ENCODE peak calls at places on chromosomes 13 and 19, in four cellular contexts. One of them, this sample, is unnamed. For H3K4me1, the result is how much of the 10 kb centered on the place peaks cover.

GRCh38 chr13:23656637-23657036 is 86.4 kb downstream of the TNFRSF19 start:
- DNase-seq in upper lobe of right lung: no peak
- DNase-seq in cardiac muscle cell: no peak
- DNase-seq in Caco-2: peak
- DNase-seq in this sample: no peak

GRCh38 chr13:58300974-58301681 is 669.6 kb downstream of the PCDH17 start:
- DNase-seq in upper lobe of right lung: no peak
- DNase-seq in cardiac muscle cell: no peak
- DNase-seq in Caco-2: no peak
- DNase-seq in this sample: no peak

GRCh38 chr19:53374288-53374687 is 8.8 kb downstream of the ZNF525 start:
- DNase-seq in upper lobe of right lung: no peak
- DNase-seq in cardiac muscle cell: no peak
- DNase-seq in Caco-2: no peak
- DNase-seq in this sample: no peak

GRCh38 chr13:24270639-24271131 is 38.7 kb upstream of the C1QTNF9 start:
- DNase-seq in upper lobe of right lung: peak
- DNase-seq in cardiac muscle cell: peak
- DNase-seq in Caco-2: peak
- DNase-seq in this sample: peak

GRCh38 chr13:95355491-95355890 is 54.2 kb upstream of the ABCC4 start:
- DNase-seq in upper lobe of right lung: no peak
- DNase-seq in cardiac muscle cell: no peak
- DNase-seq in Caco-2: no peak
- DNase-seq in this sample: no peak

GRCh38 chr13:110885516-110885915 is 29.4 kb downstream of the ANKRD10 start:
- DNase-seq in upper lobe of right lung: no peak
- DNase-seq in cardiac muscle cell: no peak
- DNase-seq in Caco-2: no peak
- DNase-seq in this sample: no peak

GRCh38 chr13:42967660-42968059 is 24.4 kb downstream of the EPSTI1 start:
- DNase-seq in upper lobe of right lung: no peak
- DNase-seq in cardiac muscle cell: no peak
- DNase-seq in Caco-2: no peak
- DNase-seq in this sample: no peak

GRCh38 chr19:29810504-29810871 is 1.3 kb upstream of the CCNE1 start:
- DNase-seq in upper lobe of right lung: no peak
- DNase-seq in cardiac muscle cell: peak
- DNase-seq in Caco-2: no peak
- DNase-seq in this sample: no peak

GRCh38 chr13:99382428-99383133 is 75.4 kb upstream of the GPR183 start:
- DNase-seq in upper lobe of right lung: no peak
- DNase-seq in cardiac muscle cell: no peak
- DNase-seq in Caco-2: no peak
- DNase-seq in this sample: no peak

GRCh38 chr13:63455938-63456337 is 2040.3 kb upstream of the PCDH20 start:
- DNase-seq in upper lobe of right lung: no peak
- DNase-seq in cardiac muscle cell: no peak
- DNase-seq in Caco-2: no peak
- DNase-seq in this sample: no peak

GRCh38 chr13:57992416-57992815 is 360.9 kb downstream of the PCDH17 start:
- DNase-seq in upper lobe of right lung: no peak
- DNase-seq in cardiac muscle cell: no peak
- DNase-seq in Caco-2: no peak
- DNase-seq in this sample: no peak

GRCh38 chr13:48185018-48185417 is 48.0 kb upstream of the ITM2B start:
- DNase-seq in upper lobe of right lung: no peak
- DNase-seq in cardiac muscle cell: no peak
- DNase-seq in Caco-2: no peak
- DNase-seq in this sample: no peak

GRCh38 chr13:31982540-31982939 is 49.0 kb upstream of the FRY start:
- DNase-seq in upper lobe of right lung: peak
- DNase-seq in cardiac muscle cell: no peak
- DNase-seq in Caco-2: no peak
- DNase-seq in this sample: peak

GRCh38 chr13:102768914-102769313 is 4.7 kb downstream of the TEX30 start:
- DNase-seq in upper lobe of right lung: no peak
- DNase-seq in cardiac muscle cell: no peak
- DNase-seq in Caco-2: no peak
- DNase-seq in this sample: no peak

GRCh38 chr13:80437212-80437611 is 96.3 kb upstream of the SPRY2 start:
- DNase-seq in upper lobe of right lung: no peak
- DNase-seq in cardiac muscle cell: no peak
- DNase-seq in Caco-2: no peak
- DNase-seq in this sample: no peak

GRCh38 chr13:36981156-36981743 is 17.9 kb downstream of the ALG5 start:
- DNase-seq in upper lobe of right lung: no peak
- DNase-seq in cardiac muscle cell: peak
- DNase-seq in Caco-2: no peak
- DNase-seq in this sample: no peak

GRCh38 chr13:54953786-54954185 is 1925.2 kb downstream of the OLFM4 start:
- DNase-seq in upper lobe of right lung: no peak
- DNase-seq in cardiac muscle cell: no peak
- DNase-seq in Caco-2: no peak
- DNase-seq in this sample: no peak

GRCh38 chr13:30388401-30389283 is 33.7 kb upstream of the UBE2L5 start:
- DNase-seq in upper lobe of right lung: no peak
- DNase-seq in cardiac muscle cell: no peak
- DNase-seq in Caco-2: no peak
- DNase-seq in this sample: no peak

GRCh38 chr19:35757231-35757748 is 461 bp upstream of the HSPB6 start:
- DNase-seq in upper lobe of right lung: peak
- DNase-seq in cardiac muscle cell: peak
- DNase-seq in Caco-2: peak
- DNase-seq in this sample: peak

GRCh38 chr13:34224877-34225276 is 406.9 kb downstream of the RFC3 start:
- DNase-seq in upper lobe of right lung: no peak
- DNase-seq in cardiac muscle cell: no peak
- DNase-seq in Caco-2: no peak
- DNase-seq in this sample: no peak

GRCh38 chr13:87331178-87331577 is 340.0 kb upstream of the SLITRK5 start:
- DNase-seq in upper lobe of right lung: no peak
- DNase-seq in cardiac muscle cell: no peak
- DNase-seq in Caco-2: peak
- DNase-seq in this sample: no peak

GRCh38 chr19:47569331-47569730 is 3.6 kb downstream of the ZNF541 start:
- DNase-seq in upper lobe of right lung: no peak
- DNase-seq in cardiac muscle cell: no peak
- DNase-seq in Caco-2: no peak
- DNase-seq in this sample: no peak

GRCh38 chr13:24693862-24694471 is 13.8 kb downstream of the ATP12A start:
- DNase-seq in upper lobe of right lung: peak
- DNase-seq in cardiac muscle cell: peak
- DNase-seq in Caco-2: peak
- DNase-seq in this sample: peak

GRCh38 chr13:46542833-46543232 is 10.1 kb upstream of the LRCH1 start:
- DNase-seq in upper lobe of right lung: no peak
- DNase-seq in cardiac muscle cell: no peak
- DNase-seq in Caco-2: no peak
- DNase-seq in this sample: no peak

GRCh38 chr13:80141114-80141849 is 199.6 kb downstream of the SPRY2 start:
- DNase-seq in upper lobe of right lung: no peak
- DNase-seq in cardiac muscle cell: peak
- DNase-seq in Caco-2: no peak
- DNase-seq in this sample: peak

GRCh38 chr13:70747305-70747704 is 639.1 kb upstream of the KLHL1 start:
- DNase-seq in upper lobe of right lung: no peak
- DNase-seq in cardiac muscle cell: no peak
- DNase-seq in Caco-2: no peak
- DNase-seq in this sample: no peak

GRCh38 chr13:107025991-107026390 is 458.1 kb upstream of the ARGLU1 start:
- DNase-seq in upper lobe of right lung: no peak
- DNase-seq in cardiac muscle cell: peak
- DNase-seq in Caco-2: no peak
- DNase-seq in this sample: peak

GRCh38 chr13:68173111-68173510 is 943.0 kb upstream of the PCDH9 start:
- DNase-seq in upper lobe of right lung: no peak
- DNase-seq in cardiac muscle cell: no peak
- DNase-seq in Caco-2: no peak
- DNase-seq in this sample: no peak

GRCh38 chr19:15297416-15298224 is 34.7 kb downstream of the BRD4 start:
- DNase-seq in upper lobe of right lung: peak
- DNase-seq in cardiac muscle cell: no peak
- DNase-seq in Caco-2: peak
- DNase-seq in this sample: no peak

GRCh38 chr13:92804346-92804745 is 422.3 kb upstream of the GPC6 start:
- DNase-seq in upper lobe of right lung: no peak
- DNase-seq in cardiac muscle cell: no peak
- DNase-seq in Caco-2: no peak
- DNase-seq in this sample: no peak

GRCh38 chr19:48458016-48458415 is 2.6 kb downstream of the KCNJ14 start:
- DNase-seq in upper lobe of right lung: no peak
- DNase-seq in cardiac muscle cell: no peak
- DNase-seq in Caco-2: no peak
- DNase-seq in this sample: no peak

GRCh38 chr13:23671902-23672301 is 101.7 kb downstream of the TNFRSF19 start:
- DNase-seq in upper lobe of right lung: no peak
- DNase-seq in cardiac muscle cell: no peak
- DNase-seq in Caco-2: no peak
- DNase-seq in this sample: no peak

GRCh38 chr19:54684537-54684936 is 21.8 kb downstream of the LILRB4 start:
- DNase-seq in upper lobe of right lung: no peak
- DNase-seq in cardiac muscle cell: peak
- DNase-seq in Caco-2: no peak
- DNase-seq in this sample: no peak

GRCh38 chr19:49564616-49565045 is 15.7 kb downstream of the NOSIP start:
- DNase-seq in upper lobe of right lung: no peak
- DNase-seq in cardiac muscle cell: no peak
- DNase-seq in Caco-2: no peak
- DNase-seq in this sample: no peak

GRCh38 chr13:71624641-71625040 is 242.4 kb downstream of the DACH1 start:
- DNase-seq in upper lobe of right lung: no peak
- DNase-seq in cardiac muscle cell: no peak
- DNase-seq in Caco-2: no peak
- DNase-seq in this sample: no peak

GRCh38 chr19:7356899-7357627 is 8.3 kb downstream of the ARHGEF18 start:
- DNase-seq in upper lobe of right lung: no peak
- DNase-seq in cardiac muscle cell: no peak
- DNase-seq in Caco-2: no peak
- DNase-seq in this sample: no peak

GRCh38 chr19:7355151-7355845 is 6.6 kb downstream of the ARHGEF18 start:
- DNase-seq in upper lobe of right lung: peak
- DNase-seq in cardiac muscle cell: no peak
- DNase-seq in Caco-2: no peak
- DNase-seq in this sample: no peak

GRCh38 chr19:7360393-7360984 is 11.8 kb downstream of the ARHGEF18 start:
- DNase-seq in upper lobe of right lung: no peak
- DNase-seq in cardiac muscle cell: no peak
- DNase-seq in Caco-2: no peak
- DNase-seq in this sample: no peak

GRCh38 chr19:7355871-7356270 is 7.1 kb downstream of the ARHGEF18 start:
- DNase-seq in upper lobe of right lung: peak
- DNase-seq in cardiac muscle cell: no peak
- DNase-seq in Caco-2: no peak
- DNase-seq in this sample: no peak

GRCh38 chr19:7358102-7358597 is 9.4 kb downstream of the ARHGEF18 start:
- DNase-seq in upper lobe of right lung: no peak
- DNase-seq in cardiac muscle cell: no peak
- DNase-seq in Caco-2: no peak
- DNase-seq in this sample: no peak
- H3K4me1 ChIP-seq in upper lobe of right lung: under half
- H3K4me1 ChIP-seq in cardiac muscle cell: under half
- H3K4me1 ChIP-seq in Caco-2: under half
- H3K4me1 ChIP-seq in this sample: under half

GRCh38 chr13:40973409-40973808 is 45.7 kb downstream of the ELF1 start:
- DNase-seq in upper lobe of right lung: no peak
- DNase-seq in cardiac muscle cell: no peak
- DNase-seq in Caco-2: no peak
- DNase-seq in this sample: no peak
- H3K4me1 ChIP-seq in upper lobe of right lung: half or more
- H3K4me1 ChIP-seq in cardiac muscle cell: under half
- H3K4me1 ChIP-seq in Caco-2: half or more
- H3K4me1 ChIP-seq in this sample: half or more

GRCh38 chr13:40376867-40377266 is 289.6 kb downstream of the FOXO1 start:
- DNase-seq in upper lobe of right lung: no peak
- DNase-seq in cardiac muscle cell: no peak
- DNase-seq in Caco-2: no peak
- DNase-seq in this sample: no peak
- H3K4me1 ChIP-seq in upper lobe of right lung: under half
- H3K4me1 ChIP-seq in cardiac muscle cell: under half
- H3K4me1 ChIP-seq in Caco-2: under half
- H3K4me1 ChIP-seq in this sample: under half

DNA sequence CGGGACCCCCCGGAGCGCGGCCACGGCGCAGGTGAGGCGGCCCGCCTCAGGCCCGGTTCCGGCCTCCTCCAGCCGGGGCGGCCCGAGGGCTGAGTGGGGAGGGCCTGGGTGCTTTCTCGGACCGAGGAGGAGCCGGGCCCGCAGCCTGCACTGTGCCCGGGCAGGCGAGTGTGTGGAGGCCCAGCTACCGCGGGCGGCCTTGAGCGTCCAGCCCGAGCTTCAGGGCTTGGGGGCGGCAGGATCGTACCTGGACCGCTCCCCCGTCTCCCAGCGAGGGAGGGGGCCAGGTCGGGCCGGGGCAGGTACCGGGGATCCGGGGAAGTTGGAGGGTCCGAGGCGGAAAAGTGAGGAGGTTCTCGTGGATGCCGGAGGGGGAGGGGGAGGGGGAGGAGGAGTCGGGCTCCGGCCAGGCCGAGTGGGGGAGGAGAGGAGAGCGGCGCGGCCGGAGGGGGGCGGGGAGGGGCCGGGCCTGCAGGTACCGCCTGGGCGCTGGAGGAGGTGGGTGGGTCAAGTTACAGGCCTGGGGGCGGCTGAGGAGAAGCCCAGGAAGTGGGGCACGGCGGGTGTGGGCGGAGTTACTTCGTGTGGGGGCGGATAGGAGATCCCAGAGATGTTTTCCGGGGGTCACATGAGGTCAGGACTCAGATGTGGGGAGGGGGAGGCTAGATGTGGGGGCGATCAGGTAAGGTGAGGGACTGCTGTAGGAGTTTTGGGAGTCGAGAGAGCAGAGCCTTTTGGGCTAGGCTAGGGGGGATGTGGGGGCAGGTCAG is 545 bp downstream of the NACC1 start:
- DNase-seq in upper lobe of right lung: peak
- DNase-seq in cardiac muscle cell: peak
- DNase-seq in Caco-2: peak
- DNase-seq in this sample: peak
- H3K4me1 ChIP-seq in upper lobe of right lung: under half
- H3K4me1 ChIP-seq in cardiac muscle cell: under half
- H3K4me1 ChIP-seq in Caco-2: under half
- H3K4me1 ChIP-seq in this sample: under half

DNA sequence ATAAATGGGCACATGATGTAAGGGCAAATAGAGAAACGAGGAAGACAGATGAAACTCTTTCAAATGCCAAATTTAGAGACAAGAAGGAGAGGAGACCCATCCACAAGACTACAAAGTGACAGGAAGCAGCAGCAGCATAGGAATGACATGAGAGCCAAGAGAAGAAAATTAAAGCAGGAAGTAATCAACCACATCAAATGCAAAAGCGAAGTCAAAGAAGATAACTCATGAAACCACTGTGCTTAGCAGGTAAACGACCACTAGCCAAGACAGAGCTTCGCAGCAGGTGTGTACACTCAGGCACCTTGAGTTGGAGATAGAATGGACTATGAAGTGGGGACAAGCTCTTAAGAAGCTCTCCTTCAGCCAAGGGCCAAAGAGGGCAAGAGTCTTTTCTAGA is 64.1 kb downstream of the KLF12 start:
- DNase-seq in upper lobe of right lung: no peak
- DNase-seq in cardiac muscle cell: no peak
- DNase-seq in Caco-2: no peak
- DNase-seq in this sample: no peak
- H3K4me1 ChIP-seq in upper lobe of right lung: under half
- H3K4me1 ChIP-seq in cardiac muscle cell: under half
- H3K4me1 ChIP-seq in Caco-2: under half
- H3K4me1 ChIP-seq in this sample: under half

This sample was measured in pancreas.